ENCODE peak calls at places on chromosomes 1 and 21, in five cellular contexts. U, W, G, J and B are unnamed samples.
A peak's percentile ranks its signal among the peaks of the same experiment; 100 is the strongest.

GRCh38 chr1:2460996-2461751 is 14.9 kb upstream of the PLCH2 start:
- DNase-seq in U (no peak), W (no peak), G (no peak), J (no peak), B (peak; percentile 52)

GRCh38 chr21:43866233-43866632 is 1.2 kb downstream of the AGPAT3 start:
- DNase-seq in U (peak; percentile 54), W (peak; percentile 52), G (no peak), J (peak; percentile 72), B (peak; percentile 44)

GRCh38 chr1:1917995-1918900 is 831 bp downstream of the TMEM52 start:
- DNase-seq in U (peak; percentile 72), W (no peak), G (no peak), J (peak; percentile 72), B (peak; percentile 79)

GRCh38 chr1:112544753-112545152 is 36.0 kb downstream of the WNT2B start:
- DNase-seq in U (no peak), W (no peak), G (no peak), J (no peak), B (no peak)

GRCh38 chr1:4970532-4970931 is 316.1 kb downstream of the AJAP1 start:
- DNase-seq in U (no peak), W (no peak), G (no peak), J (no peak), B (peak; percentile 31)

GRCh38 chr1:62058951-62059350 is 135.7 kb upstream of the L1TD1 start:
- DNase-seq in U (no peak), W (no peak), G (no peak), J (no peak), B (no peak)

GRCh38 chr1:221294244-221294643 is 415.0 kb downstream of the HLX start:
- DNase-seq in U (no peak), W (peak; percentile 28), G (no peak), J (no peak), B (no peak)

GRCh38 chr1:213829806-213830205 is 158.0 kb upstream of the PROX1 start:
- DNase-seq in U (no peak), W (no peak), G (no peak), J (no peak), B (no peak)

GRCh38 chr1:247747616-247748015 is 325 bp downstream of the OR14A2 start:
- DNase-seq in U (no peak), W (no peak), G (no peak), J (no peak), B (no peak)

GRCh38 chr1:223443397-223443796 is 50.2 kb downstream of the CCDC185 start:
- DNase-seq in U (no peak), W (no peak), G (no peak), J (no peak), B (no peak)

GRCh38 chr1:225695578-225696332 is 42.8 kb upstream of the ENAH start:
- DNase-seq in U (no peak), W (no peak), G (no peak), J (no peak), B (peak; percentile 36)